ENCODE peak calls at places on chromosomes 6 and 20, in six cellular contexts. H is CD8-positive, alpha-beta T cell; Z is tibial nerve; J is PC-9; B is uterus; G is IMR-90. P is an unnamed sample.

GRCh38 chr20:55239269-55239668 is 763.9 kb downstream of the DOK5 start:
- DNase-seq in Z (no peak), J (no peak), B (no peak), H (no peak), G (no peak), P (no peak)

GRCh38 chr20:48039514-48039913 is 254.2 kb upstream of the SULF2 start:
- DNase-seq in H (no peak), G (no peak), Z (no peak), J (no peak), B (no peak), P (no peak)

GRCh38 chr6:53615633-53616449 is 49.7 kb downstream of the KLHL31 start:
- DNase-seq in G (peak), J (peak), B (no peak), H (no peak), Z (no peak), P (peak)

GRCh38 chr6:108955329-108955949 is 107.2 kb downstream of the ARMC2 start:
- DNase-seq in B (no peak), G (no peak), Z (no peak), J (no peak), H (no peak), P (no peak)

GRCh38 chr6:333379-334002 is 41.2 kb downstream of the DUSP22 start:
- DNase-seq in B (no peak), H (no peak), G (peak), J (no peak), Z (no peak), P (no peak)

GRCh38 chr6:53984163-53984562 is 127.1 kb upstream of the MLIP start:
- DNase-seq in H (no peak), B (no peak), J (peak), Z (no peak), G (peak), P (peak)

GRCh38 chr6:109356237-109356636 is 26.0 kb downstream of the CD164 start:
- DNase-seq in H (no peak), G (no peak), Z (no peak), B (no peak), J (no peak), P (no peak)

GRCh38 chr6:20952605-20953004 is 418.3 kb downstream of the CDKAL1 start:
- DNase-seq in H (no peak), G (peak), B (no peak), J (no peak), Z (no peak), P (peak)

GRCh38 chr6:122400467-122401089 is 1.1 kb downstream of the HSF2 start:
- DNase-seq in G (no peak), Z (no peak), B (no peak), J (no peak), H (no peak), P (no peak)

GRCh38 chr6:41713161-41713649 is 22.2 kb downstream of the TFEB start:
- DNase-seq in J (peak), G (peak), B (peak), H (no peak), Z (no peak), P (peak)

GRCh38 chr6:148069256-148069655 is 273.4 kb upstream of the SASH1 start:
- DNase-seq in B (no peak), Z (no peak), H (no peak), G (no peak), J (no peak), P (no peak)

GRCh38 chr20:29497261-29497671 is 1760.2 kb upstream of the DEFB115 start:
- DNase-seq in B (no peak), H (peak), G (no peak), Z (peak), J (peak), P (no peak)

GRCh38 chr6:2688416-2689064 is 62.2 kb downstream of the MYLK4 start:
- DNase-seq in J (peak), H (no peak), G (peak), Z (no peak), B (no peak), P (peak)

GRCh38 chr20:50312682-50313187 is 122.1 kb downstream of the CEBPB start:
- DNase-seq in J (no peak), Z (peak), H (no peak), G (peak), B (peak), P (peak)

GRCh38 chr6:140546640-140547039 is 1172.2 kb upstream of the CITED2 start:
- DNase-seq in B (no peak), Z (no peak), J (no peak), G (peak), H (no peak), P (no peak)

GRCh38 chr6:168208854-168209253 is 110.7 kb downstream of the DACT2 start:
- DNase-seq in H (no peak), G (no peak), J (no peak), B (no peak), Z (no peak), P (no peak)

GRCh38 chr20:21105429-21106170 is 558 bp downstream of the LINC00237 start:
- DNase-seq in J (no peak), B (no peak), G (no peak), Z (no peak), H (no peak), P (no peak)

GRCh38 chr6:113406051-113406695 is 451.0 kb upstream of the MARCKS start:
- DNase-seq in Z (no peak), J (no peak), H (no peak), G (no peak), B (no peak), P (no peak)

GRCh38 chr20:58618694-58619540 is 32.2 kb upstream of the STX16 start:
- DNase-seq in H (no peak), J (no peak), B (no peak), Z (no peak), G (peak), P (no peak)

GRCh38 chr6:18118330-18118729 is 4.1 kb downstream of the NHLRC1 start:
- DNase-seq in Z (no peak), G (no peak), J (no peak), H (no peak), B (no peak), P (no peak)

GRCh38 chr6:136403166-136403980 is 113.7 kb upstream of the BCLAF1 start:
- DNase-seq in G (peak), B (peak), Z (no peak), J (peak), H (no peak), P (peak)

GRCh38 chr6:14286144-14286543 is 168.6 kb downstream of the CD83 start:
- DNase-seq in G (peak), J (peak), B (no peak), H (no peak), Z (peak), P (peak)

GRCh38 chr6:46637933-46638332 is 14.7 kb downstream of the CYP39A1 start:
- DNase-seq in G (no peak), H (no peak), Z (no peak), B (no peak), J (no peak), P (no peak)
- H3K27ac ChIP-seq in G (no peak), H (no peak), Z (no peak), B (no peak), J (peak), P (no peak)

DNA sequence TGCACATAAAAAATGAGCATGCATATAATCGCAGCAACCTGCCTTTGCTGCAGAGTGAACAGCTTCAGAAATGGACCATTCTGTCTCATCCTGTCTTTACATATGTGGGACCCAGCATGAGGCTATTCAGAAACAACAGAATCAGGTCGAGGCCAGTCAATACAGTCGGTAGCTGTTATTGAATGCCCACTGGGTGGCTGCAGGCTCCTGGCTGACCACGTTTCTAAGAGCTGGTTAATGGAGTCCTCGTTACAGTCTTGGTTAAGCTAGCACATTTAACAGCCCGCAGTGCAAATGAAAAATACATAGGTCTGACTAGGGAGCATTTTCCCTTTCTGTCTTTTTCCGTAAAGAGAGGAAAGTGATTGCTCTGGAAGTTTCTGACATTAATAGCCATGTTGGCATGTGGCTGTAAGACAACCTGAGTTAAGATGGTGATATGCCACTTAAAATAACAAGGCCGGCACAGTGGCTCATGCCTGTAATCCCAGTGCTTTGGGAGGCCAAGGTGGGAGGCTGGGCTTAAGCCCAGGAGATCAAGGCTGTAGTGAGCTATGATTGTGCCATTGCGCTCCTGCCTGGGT is 75.0 kb downstream of the SHLD1 start:
- DNase-seq in J (no peak), H (no peak), B (no peak), G (no peak), Z (no peak), P (no peak)
- TF ChIP-seq CTCF in J (no peak), H (no peak), B (no peak), G (no peak), Z (no peak), P (no peak)

DNA sequence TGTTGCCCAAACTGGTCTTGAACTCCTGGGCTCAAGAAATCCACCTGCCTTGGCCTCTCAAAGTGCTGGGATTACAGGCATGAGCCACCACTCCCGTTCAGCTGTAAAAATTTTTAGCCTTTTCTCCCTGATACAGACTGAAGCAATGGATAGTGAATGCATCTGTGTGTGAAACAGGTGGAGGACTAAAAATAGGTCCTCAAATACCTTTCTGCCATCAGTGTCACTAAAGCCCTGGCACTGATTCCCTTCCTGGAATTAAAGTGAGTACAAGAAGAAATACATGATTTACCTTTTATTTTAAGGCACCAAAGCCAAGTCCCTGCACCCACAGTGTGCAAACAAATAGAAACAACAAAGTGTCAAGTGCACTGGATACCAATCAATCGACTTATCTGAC is 25.1 kb downstream of the TULP4 start:
- DNase-seq in Z (no peak), H (no peak), J (no peak), B (no peak), G (no peak), P (no peak)
- H3K27ac ChIP-seq in Z (no peak), H (no peak), J (no peak), B (no peak), G (no peak), P (no peak)

GRCh38 chr20:37501940-37502339 is 19.1 kb upstream of the NNAT start:
- DNase-seq in G (no peak), H (no peak), Z (no peak), B (no peak), J (no peak), P (no peak)
- TF ChIP-seq CTCF in G (no peak), H (no peak), Z (no peak), B (no peak), J (no peak), P (no peak)

GRCh38 chr6:111569951-111570350 is 35.7 kb downstream of the TRAF3IP2 start:
- DNase-seq in B (no peak), Z (no peak), G (no peak), J (no peak), H (no peak), P (no peak)

GRCh38 chr6:111573892-111574800 is 31.5 kb downstream of the TRAF3IP2 start:
- DNase-seq in J (no peak), Z (no peak), H (no peak), G (peak), B (no peak), P (peak)

GRCh38 chr6:111573118-111573883 is 32.4 kb downstream of the TRAF3IP2 start:
- DNase-seq in Z (peak), B (no peak), G (peak), J (peak), H (no peak), P (peak)

GRCh38 chr6:111576302-111576701 is 29.4 kb downstream of the TRAF3IP2 start:
- DNase-seq in G (peak), J (no peak), Z (no peak), H (no peak), B (no peak), P (no peak)

DNA sequence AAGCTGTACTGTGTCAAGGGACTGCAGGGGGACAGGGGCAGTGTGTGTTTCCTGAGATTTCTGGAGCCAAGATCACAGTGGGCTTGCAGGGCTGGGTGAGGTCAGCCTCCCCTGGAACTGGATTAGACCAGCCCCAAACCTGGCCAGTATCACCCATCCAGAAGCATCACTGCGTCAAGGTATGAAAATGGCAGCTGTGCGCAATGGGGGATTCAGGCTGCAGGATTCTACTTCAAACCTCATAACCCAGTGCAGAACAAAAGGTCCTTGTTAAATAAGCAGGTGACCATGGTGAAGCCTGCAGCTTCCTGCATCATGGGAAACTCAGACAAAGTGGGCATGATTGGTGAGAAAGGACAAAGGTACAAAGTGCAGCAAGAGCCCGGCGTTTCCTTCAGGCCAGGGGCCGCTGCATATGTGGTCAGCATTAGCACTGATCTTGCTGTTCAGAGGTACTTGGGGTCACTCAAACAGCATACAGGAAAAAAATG is 33.4 kb downstream of the TRAF3IP2 start:
- DNase-seq in G (no peak), Z (no peak), J (no peak), H (no peak), B (no peak), P (no peak)
- H3K27ac ChIP-seq in G (peak), Z (no peak), J (no peak), H (no peak), B (peak), P (peak)

GRCh38 chr6:10071631-10072220 is 343.1 kb downstream of the TFAP2A start:
- DNase-seq in H (no peak), G (no peak), J (no peak), B (no peak), Z (no peak), P (no peak)
- TF ChIP-seq CTCF in H (no peak), G (no peak), J (no peak), B (no peak), Z (no peak), P (no peak)